ENCODE peak calls at places on chromosomes 11 and 22, in ten cellular contexts. One of them, this sample, is unnamed.

GRCh38 chr11:67354314-67355022 is 1.1 kb upstream of the POLD4 start:
- DNase-seq in lung: peak
- DNase-seq in sigmoid colon: peak
- DNase-seq in neural crest cell: no peak
- DNase-seq in RWPE1: peak
- DNase-seq in body of pancreas: peak
- DNase-seq in H9: peak
- DNase-seq in Caco-2: peak
- DNase-seq in AG10803: peak
- DNase-seq in OCI-LY7: no peak
- DNase-seq in this sample: no peak

GRCh38 chr11:47850337-47850736 is 2.2 kb upstream of the NUP160 start:
- DNase-seq in lung: no peak
- DNase-seq in sigmoid colon: no peak
- DNase-seq in neural crest cell: no peak
- DNase-seq in RWPE1: no peak
- DNase-seq in body of pancreas: no peak
- DNase-seq in H9: no peak
- DNase-seq in Caco-2: no peak
- DNase-seq in AG10803: no peak
- DNase-seq in OCI-LY7: peak
- DNase-seq in this sample: no peak

GRCh38 chr22:36544107-36544620 is 15.2 kb upstream of the EIF3D start:
- DNase-seq in lung: no peak
- DNase-seq in sigmoid colon: no peak
- DNase-seq in neural crest cell: no peak
- DNase-seq in RWPE1: no peak
- DNase-seq in body of pancreas: no peak
- DNase-seq in H9: no peak
- DNase-seq in Caco-2: no peak
- DNase-seq in AG10803: peak
- DNase-seq in OCI-LY7: no peak
- DNase-seq in this sample: no peak

GRCh38 chr11:41328324-41328723 is 131.1 kb downstream of the LRRC4C start:
- DNase-seq in lung: no peak
- DNase-seq in sigmoid colon: no peak
- DNase-seq in neural crest cell: no peak
- DNase-seq in RWPE1: no peak
- DNase-seq in body of pancreas: no peak
- DNase-seq in H9: no peak
- DNase-seq in Caco-2: no peak
- DNase-seq in AG10803: no peak
- DNase-seq in OCI-LY7: no peak
- DNase-seq in this sample: no peak

GRCh38 chr22:48938741-48939140 is 888.9 kb downstream of the BRD1 start:
- DNase-seq in lung: no peak
- DNase-seq in sigmoid colon: peak
- DNase-seq in neural crest cell: no peak
- DNase-seq in RWPE1: no peak
- DNase-seq in body of pancreas: no peak
- DNase-seq in H9: no peak
- DNase-seq in Caco-2: no peak
- DNase-seq in AG10803: no peak
- DNase-seq in OCI-LY7: no peak
- DNase-seq in this sample: no peak

GRCh38 chr11:17528906-17529813 is 15.1 kb downstream of the USH1C start:
- DNase-seq in lung: no peak
- DNase-seq in sigmoid colon: no peak
- DNase-seq in neural crest cell: no peak
- DNase-seq in RWPE1: no peak
- DNase-seq in body of pancreas: no peak
- DNase-seq in H9: no peak
- DNase-seq in Caco-2: no peak
- DNase-seq in AG10803: peak
- DNase-seq in OCI-LY7: no peak
- DNase-seq in this sample: no peak

GRCh38 chr11:122105009-122105828 is 10.8 kb downstream of the BLID start:
- DNase-seq in lung: no peak
- DNase-seq in sigmoid colon: no peak
- DNase-seq in neural crest cell: no peak
- DNase-seq in RWPE1: no peak
- DNase-seq in body of pancreas: no peak
- DNase-seq in H9: peak
- DNase-seq in Caco-2: no peak
- DNase-seq in AG10803: no peak
- DNase-seq in OCI-LY7: no peak
- DNase-seq in this sample: no peak

GRCh38 chr11:78420796-78421209 is 3.2 kb upstream of the GAB2 start:
- DNase-seq in lung: peak
- DNase-seq in sigmoid colon: peak
- DNase-seq in neural crest cell: no peak
- DNase-seq in RWPE1: no peak
- DNase-seq in body of pancreas: peak
- DNase-seq in H9: no peak
- DNase-seq in Caco-2: no peak
- DNase-seq in AG10803: peak
- DNase-seq in OCI-LY7: no peak
- DNase-seq in this sample: no peak

GRCh38 chr11:103928040-103928555 is 108.3 kb upstream of the DDI1 start:
- DNase-seq in lung: no peak
- DNase-seq in sigmoid colon: no peak
- DNase-seq in neural crest cell: no peak
- DNase-seq in RWPE1: no peak
- DNase-seq in body of pancreas: no peak
- DNase-seq in H9: no peak
- DNase-seq in Caco-2: no peak
- DNase-seq in AG10803: no peak
- DNase-seq in OCI-LY7: no peak
- DNase-seq in this sample: no peak

GRCh38 chr22:48658871-48659270 is 1168.8 kb downstream of the BRD1 start:
- DNase-seq in lung: no peak
- DNase-seq in sigmoid colon: no peak
- DNase-seq in neural crest cell: no peak
- DNase-seq in RWPE1: no peak
- DNase-seq in body of pancreas: no peak
- DNase-seq in H9: no peak
- DNase-seq in Caco-2: no peak
- DNase-seq in AG10803: no peak
- DNase-seq in OCI-LY7: no peak
- DNase-seq in this sample: no peak

GRCh38 chr11:120130176-120130980 is 7.5 kb downstream of the TRIM29 start:
- DNase-seq in lung: no peak
- DNase-seq in sigmoid colon: peak
- DNase-seq in neural crest cell: no peak
- DNase-seq in RWPE1: no peak
- DNase-seq in body of pancreas: peak
- DNase-seq in H9: no peak
- DNase-seq in Caco-2: no peak
- DNase-seq in AG10803: no peak
- DNase-seq in OCI-LY7: no peak
- DNase-seq in this sample: no peak

GRCh38 chr22:31342389-31343125 is 3.6 kb downstream of the PATZ1 start:
- DNase-seq in lung: no peak
- DNase-seq in sigmoid colon: no peak
- DNase-seq in neural crest cell: peak
- DNase-seq in RWPE1: no peak
- DNase-seq in body of pancreas: peak
- DNase-seq in H9: no peak
- DNase-seq in Caco-2: no peak
- DNase-seq in AG10803: no peak
- DNase-seq in OCI-LY7: no peak
- DNase-seq in this sample: no peak

GRCh38 chr11:93396356-93396755 is 65.8 kb downstream of the DEUP1 start:
- DNase-seq in lung: no peak
- DNase-seq in sigmoid colon: no peak
- DNase-seq in neural crest cell: no peak
- DNase-seq in RWPE1: no peak
- DNase-seq in body of pancreas: no peak
- DNase-seq in H9: no peak
- DNase-seq in Caco-2: no peak
- DNase-seq in AG10803: peak
- DNase-seq in OCI-LY7: no peak
- DNase-seq in this sample: no peak

GRCh38 chr11:33742249-33742851 is 6.1 kb upstream of the CD59 start:
- DNase-seq in lung: no peak
- DNase-seq in sigmoid colon: no peak
- DNase-seq in neural crest cell: no peak
- DNase-seq in RWPE1: no peak
- DNase-seq in body of pancreas: no peak
- DNase-seq in H9: no peak
- DNase-seq in Caco-2: no peak
- DNase-seq in AG10803: peak
- DNase-seq in OCI-LY7: peak
- DNase-seq in this sample: no peak

GRCh38 chr11:131038597-131038996 is 122.3 kb upstream of the SNX19 start:
- DNase-seq in lung: no peak
- DNase-seq in sigmoid colon: no peak
- DNase-seq in neural crest cell: no peak
- DNase-seq in RWPE1: no peak
- DNase-seq in body of pancreas: no peak
- DNase-seq in H9: no peak
- DNase-seq in Caco-2: peak
- DNase-seq in AG10803: no peak
- DNase-seq in OCI-LY7: peak
- DNase-seq in this sample: no peak
- TF ChIP-seq CTCF in lung: no peak
- TF ChIP-seq CTCF in sigmoid colon: no peak
- TF ChIP-seq CTCF in neural crest cell: peak
- TF ChIP-seq CTCF in RWPE1: no peak
- TF ChIP-seq CTCF in body of pancreas: no peak
- TF ChIP-seq CTCF in H9: peak
- TF ChIP-seq CTCF in Caco-2: peak
- TF ChIP-seq CTCF in AG10803: peak
- TF ChIP-seq CTCF in OCI-LY7: peak
- TF ChIP-seq CTCF in this sample: peak

GRCh38 chr11:34790620-34791019 is 125.6 kb downstream of the APIP start:
- DNase-seq in lung: no peak
- DNase-seq in sigmoid colon: no peak
- DNase-seq in neural crest cell: no peak
- DNase-seq in RWPE1: no peak
- DNase-seq in body of pancreas: no peak
- DNase-seq in H9: no peak
- DNase-seq in Caco-2: no peak
- DNase-seq in AG10803: no peak
- DNase-seq in OCI-LY7: no peak
- DNase-seq in this sample: no peak

GRCh38 chr11:34793666-34794065 is 122.5 kb downstream of the APIP start:
- DNase-seq in lung: no peak
- DNase-seq in sigmoid colon: no peak
- DNase-seq in neural crest cell: no peak
- DNase-seq in RWPE1: no peak
- DNase-seq in body of pancreas: no peak
- DNase-seq in H9: no peak
- DNase-seq in Caco-2: no peak
- DNase-seq in AG10803: no peak
- DNase-seq in OCI-LY7: no peak
- DNase-seq in this sample: no peak

GRCh38 chr11:34791725-34792124 is 124.5 kb downstream of the APIP start:
- DNase-seq in lung: no peak
- DNase-seq in sigmoid colon: no peak
- DNase-seq in neural crest cell: no peak
- DNase-seq in RWPE1: no peak
- DNase-seq in body of pancreas: no peak
- DNase-seq in H9: no peak
- DNase-seq in Caco-2: no peak
- DNase-seq in AG10803: no peak
- DNase-seq in OCI-LY7: no peak
- DNase-seq in this sample: no peak

GRCh38 chr11:34792814-34793241 is 123.4 kb downstream of the APIP start:
- DNase-seq in lung: no peak
- DNase-seq in sigmoid colon: no peak
- DNase-seq in neural crest cell: no peak
- DNase-seq in RWPE1: no peak
- DNase-seq in body of pancreas: peak
- DNase-seq in H9: no peak
- DNase-seq in Caco-2: no peak
- DNase-seq in AG10803: peak
- DNase-seq in OCI-LY7: no peak
- DNase-seq in this sample: no peak

DNA sequence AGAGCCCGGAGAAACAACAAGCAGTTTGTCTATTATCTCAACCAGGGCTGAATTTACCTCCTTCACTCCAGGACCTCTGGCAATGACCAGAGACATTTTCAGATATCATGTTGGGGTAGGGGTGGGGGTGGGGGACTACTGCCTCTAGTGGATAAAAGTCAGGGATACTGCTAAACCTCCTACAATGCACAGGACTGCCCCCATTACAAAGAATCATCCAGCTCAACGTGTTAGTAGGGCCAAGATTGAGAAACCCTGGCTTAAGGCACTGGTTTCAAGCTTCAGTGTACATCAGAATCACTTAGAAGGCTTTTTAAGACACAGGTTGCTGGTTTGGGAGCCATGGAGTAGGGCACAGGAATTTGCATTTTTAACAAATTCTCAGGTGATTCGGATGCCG is 124.0 kb downstream of the APIP start:
- DNase-seq in lung: no peak
- DNase-seq in sigmoid colon: no peak
- DNase-seq in neural crest cell: no peak
- DNase-seq in RWPE1: no peak
- DNase-seq in body of pancreas: no peak
- DNase-seq in H9: peak
- DNase-seq in Caco-2: no peak
- DNase-seq in AG10803: no peak
- DNase-seq in OCI-LY7: no peak
- DNase-seq in this sample: no peak
- TF ChIP-seq CTCF in lung: no peak
- TF ChIP-seq CTCF in sigmoid colon: no peak
- TF ChIP-seq CTCF in neural crest cell: peak
- TF ChIP-seq CTCF in RWPE1: no peak
- TF ChIP-seq CTCF in body of pancreas: no peak
- TF ChIP-seq CTCF in H9: peak
- TF ChIP-seq CTCF in Caco-2: no peak
- TF ChIP-seq CTCF in AG10803: no peak
- TF ChIP-seq CTCF in OCI-LY7: no peak
- TF ChIP-seq CTCF in this sample: no peak

DNA sequence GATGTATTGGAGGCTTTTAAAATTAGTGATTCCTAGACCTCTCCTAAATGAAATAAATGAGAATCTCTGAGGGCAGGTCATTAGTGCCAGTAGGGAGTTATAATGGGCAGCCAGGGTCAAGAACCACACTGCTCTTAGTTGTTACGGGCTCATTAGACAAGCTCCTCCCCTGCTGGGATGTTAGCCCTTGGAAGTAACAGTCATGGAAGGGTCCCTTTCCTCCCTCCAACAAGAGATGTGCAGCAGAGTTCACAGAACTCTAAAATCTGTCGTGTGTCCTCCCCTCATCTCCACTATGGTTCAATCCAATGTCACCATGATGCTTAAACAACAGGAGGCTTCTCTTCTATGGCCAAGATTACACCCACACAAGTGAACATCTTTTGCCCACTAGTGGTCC is 419.5 kb downstream of the INSC start:
- DNase-seq in lung: no peak
- DNase-seq in sigmoid colon: no peak
- DNase-seq in neural crest cell: no peak
- DNase-seq in RWPE1: no peak
- DNase-seq in body of pancreas: no peak
- DNase-seq in H9: no peak
- DNase-seq in Caco-2: no peak
- DNase-seq in AG10803: no peak
- DNase-seq in OCI-LY7: no peak
- DNase-seq in this sample: no peak
- TF ChIP-seq CTCF in lung: no peak
- TF ChIP-seq CTCF in sigmoid colon: no peak
- TF ChIP-seq CTCF in neural crest cell: no peak
- TF ChIP-seq CTCF in RWPE1: no peak
- TF ChIP-seq CTCF in body of pancreas: no peak
- TF ChIP-seq CTCF in H9: no peak
- TF ChIP-seq CTCF in Caco-2: no peak
- TF ChIP-seq CTCF in AG10803: no peak
- TF ChIP-seq CTCF in OCI-LY7: no peak
- TF ChIP-seq CTCF in this sample: no peak

GRCh38 chr11:61855939-61856730 is 28.0 kb downstream of the FADS2 start:
- DNase-seq in lung: no peak
- DNase-seq in sigmoid colon: no peak
- DNase-seq in neural crest cell: no peak
- DNase-seq in RWPE1: no peak
- DNase-seq in body of pancreas: no peak
- DNase-seq in H9: no peak
- DNase-seq in Caco-2: no peak
- DNase-seq in AG10803: no peak
- DNase-seq in OCI-LY7: no peak
- DNase-seq in this sample: no peak
- TF ChIP-seq CTCF in lung: no peak
- TF ChIP-seq CTCF in sigmoid colon: no peak
- TF ChIP-seq CTCF in neural crest cell: no peak
- TF ChIP-seq CTCF in RWPE1: no peak
- TF ChIP-seq CTCF in body of pancreas: no peak
- TF ChIP-seq CTCF in H9: no peak
- TF ChIP-seq CTCF in Caco-2: no peak
- TF ChIP-seq CTCF in AG10803: no peak
- TF ChIP-seq CTCF in OCI-LY7: no peak
- TF ChIP-seq CTCF in this sample: no peak

This sample was measured in GM12864.